ENCODE peak calls at places on chromosomes 4 and X, in ten cellular contexts. J, Q, R, V, P, S, Y, T, C and A are unnamed samples.

GRCh38 chr4:69522554-69522953 is 26.8 kb upstream of the UGT2B4 start:
- DNase-seq in Q (no peak), V (no peak), S (no peak), P (no peak), T (no peak), Y (no peak), C (no peak), J (no peak), R (no peak), A (no peak)

GRCh38 chr4:74447636-74448233 is 2.8 kb downstream of the AREG start:
- DNase-seq in T (peak), J (peak), Q (no peak), C (no peak), S (no peak), R (no peak), Y (peak), V (no peak), P (no peak), A (no peak)

GRCh38 chrX:131816551-131817136 is 206.5 kb upstream of the STK26 start:
- DNase-seq in R (peak), V (peak), C (no peak), P (no peak), Q (peak), S (no peak), T (no peak), Y (peak), J (peak), A (no peak)

GRCh38 chr4:182208651-182209050 is 34.6 kb upstream of the TENM3 start:
- DNase-seq in Q (no peak), V (no peak), T (no peak), Y (no peak), P (no peak), J (no peak), R (no peak), S (no peak), C (no peak), A (no peak)

GRCh38 chrX:65750674-65751469 is 83.4 kb downstream of the MSN start:
- DNase-seq in T (no peak), J (no peak), Y (no peak), Q (no peak), P (no peak), V (no peak), R (peak), C (no peak), S (no peak), A (no peak)

GRCh38 chr4:2725380-2725779 is 30.8 kb downstream of the TNIP2 start:
- DNase-seq in P (no peak), Y (no peak), V (no peak), Q (no peak), T (no peak), R (no peak), S (no peak), C (no peak), J (no peak), A (no peak)

GRCh38 chrX:106802388-106803275 is at the start of gene TBC1D8B:
- DNase-seq in T (peak), Y (peak), J (peak), C (peak), P (peak), Q (peak), V (peak), S (peak), R (peak), A (peak)

GRCh38 chr4:88297725-88298453 is 13.5 kb upstream of the PPM1K start:
- DNase-seq in Y (no peak), Q (no peak), V (no peak), R (no peak), T (no peak), J (no peak), C (no peak), P (peak), S (no peak), A (no peak)

GRCh38 chr4:41072021-41072777 is 142.1 kb downstream of the APBB2 start:
- DNase-seq in J (no peak), Q (no peak), C (no peak), V (no peak), Y (no peak), R (no peak), P (no peak), S (peak), T (no peak), A (no peak)

GRCh38 chr4:118289794-118290193 is 63.0 kb downstream of the PRSS12 start:
- DNase-seq in Q (no peak), R (no peak), C (no peak), T (peak), Y (peak), P (no peak), S (no peak), J (peak), V (no peak), A (no peak)

GRCh38 chrX:73447311-73447794 is 500 bp downstream of the CDX4 start:
- DNase-seq in S (peak), C (no peak), Q (no peak), Y (no peak), V (no peak), P (no peak), R (no peak), J (no peak), T (no peak), A (no peak)

GRCh38 chr4:42729505-42730237 is 72.8 kb upstream of the ATP8A1 start:
- DNase-seq in P (no peak), T (no peak), Q (no peak), Y (no peak), C (no peak), R (no peak), V (no peak), J (no peak), S (no peak), A (no peak)
- H3K4me3 ChIP-seq in P (no peak), T (no peak), Q (no peak), Y (no peak), C (no peak), R (no peak), V (no peak), J (no peak), S (no peak), A (no peak)

DNA sequence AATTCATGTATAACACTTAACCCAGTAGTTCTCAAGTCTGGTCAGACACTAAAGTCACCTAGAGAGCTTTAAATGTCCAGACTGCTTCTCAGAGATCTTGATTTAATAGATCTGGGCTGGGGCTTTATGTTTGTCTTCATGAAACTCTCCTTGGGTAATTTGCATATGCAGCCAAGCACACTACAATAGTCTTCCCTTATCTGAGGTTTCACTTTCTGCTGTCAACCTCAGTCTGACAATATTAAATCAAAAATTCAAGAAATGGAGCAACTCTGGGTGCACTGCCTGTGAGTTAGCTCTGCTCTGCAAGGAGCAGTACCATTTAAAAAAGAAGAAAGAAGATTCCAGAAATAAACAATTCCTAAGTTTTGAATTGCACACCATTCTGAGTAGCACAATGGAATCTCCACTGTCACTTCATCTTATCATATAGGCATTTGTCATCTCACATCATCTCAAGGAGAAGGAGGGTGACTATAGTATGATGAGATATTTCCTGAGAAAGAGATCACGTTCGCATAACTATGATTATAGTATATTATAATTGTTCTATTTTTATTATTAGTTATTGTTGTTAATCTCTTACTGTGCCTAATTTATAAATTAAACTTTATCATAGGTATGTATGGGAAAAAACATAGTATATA is 9.4 kb downstream of the FNIP2 start:
- DNase-seq in V (no peak), J (no peak), Y (no peak), R (peak), S (no peak), T (no peak), P (no peak), C (no peak), Q (no peak), A (no peak)
- H3K4me3 ChIP-seq in V (no peak), J (no peak), Y (no peak), R (peak), S (no peak), T (no peak), P (no peak), C (no peak), Q (no peak), A (no peak)

DNA sequence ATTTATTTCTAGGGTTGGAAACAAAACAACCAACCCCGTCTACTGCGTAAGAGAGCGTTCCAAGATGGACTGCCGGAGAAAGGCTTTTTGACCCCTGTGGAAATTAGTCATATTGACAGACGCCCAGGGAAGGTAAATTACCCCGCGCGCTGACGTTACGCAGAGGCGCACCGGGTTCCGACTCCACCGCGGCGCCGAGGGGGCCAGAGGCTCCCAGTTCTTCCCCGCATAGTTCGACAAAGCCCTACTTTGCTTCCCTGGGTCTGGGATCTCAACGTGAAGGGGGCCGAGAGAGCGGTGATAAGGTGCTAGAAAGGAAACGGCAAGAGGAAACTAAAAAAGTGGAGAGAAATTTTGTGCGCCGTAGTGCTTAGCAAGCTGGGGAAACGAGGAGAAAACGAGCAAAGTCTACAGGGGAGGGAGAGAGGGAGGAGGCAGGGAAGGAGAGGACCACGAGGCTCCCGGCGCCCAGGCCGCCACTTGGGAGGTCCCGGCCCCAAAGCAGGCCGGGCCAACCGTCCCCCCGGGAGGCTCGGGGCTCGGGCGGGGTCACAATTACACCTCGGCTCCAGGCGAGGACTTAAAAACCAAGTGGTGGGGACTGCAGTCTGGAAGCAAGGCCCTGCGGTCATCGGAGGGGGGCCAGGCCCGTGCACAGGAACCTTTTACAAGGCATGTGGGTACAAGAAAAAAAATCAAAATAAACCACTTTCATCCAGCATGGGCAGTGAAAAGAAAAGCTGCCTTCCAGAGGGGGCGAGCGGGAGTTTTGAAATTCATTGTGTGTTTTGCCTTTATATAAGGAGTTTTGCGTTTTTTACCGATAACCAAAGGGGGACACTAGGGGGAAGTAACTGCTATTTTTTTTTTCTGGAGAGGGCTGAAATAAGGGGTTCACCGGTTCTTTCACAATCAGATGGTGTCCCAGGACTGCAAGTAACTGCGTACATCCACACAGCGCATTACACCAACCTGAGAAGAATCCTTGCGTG is 13.1 kb downstream of the HAND2 start:
- DNase-seq in P (peak), V (no peak), Y (no peak), Q (no peak), J (peak), S (peak), T (no peak), R (no peak), C (no peak), A (no peak)
- H3K4me3 ChIP-seq in P (peak), V (no peak), Y (no peak), Q (no peak), J (no peak), S (peak), T (no peak), R (no peak), C (no peak), A (no peak)

DNA sequence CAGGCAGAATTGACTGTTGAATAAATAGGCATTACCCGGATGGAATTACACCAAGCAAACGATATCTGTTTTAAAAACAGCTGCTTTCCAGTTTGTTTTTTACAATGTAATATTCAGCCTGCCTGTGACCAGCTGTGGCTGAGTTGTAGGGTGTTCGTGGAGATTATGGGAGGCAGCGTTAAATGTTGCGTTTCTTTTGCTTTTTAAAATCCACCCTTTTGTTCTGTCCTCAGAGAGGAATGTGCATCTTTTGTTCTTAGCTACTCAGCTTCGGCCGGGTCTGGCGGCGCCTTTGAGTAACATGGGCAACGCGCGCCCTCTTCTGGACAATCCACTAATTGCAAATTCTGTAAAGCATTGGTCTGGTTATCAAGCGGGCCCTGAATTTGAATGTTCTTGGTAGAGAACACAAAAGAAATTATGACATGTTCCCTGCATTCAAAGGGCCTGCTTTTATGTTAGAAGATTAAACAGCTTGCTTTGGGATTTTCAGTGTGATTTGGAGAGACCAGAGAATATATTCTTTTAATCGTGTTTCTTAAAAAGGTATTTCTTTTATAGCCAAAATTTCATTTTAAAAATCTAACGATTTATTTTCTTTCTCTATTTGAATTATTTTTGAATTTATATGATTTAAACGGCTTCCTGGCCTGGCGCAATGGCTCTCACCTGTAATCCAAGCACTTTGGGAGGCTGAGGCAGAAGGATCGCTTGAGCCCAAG is 76.3 kb upstream of the TRIM2 start:
- DNase-seq in V (peak), R (peak), C (peak), J (peak), P (peak), Q (peak), T (peak), Y (peak), S (peak), A (no peak)
- H3K4me3 ChIP-seq in V (peak), R (no peak), C (no peak), J (no peak), P (no peak), Q (no peak), T (peak), Y (no peak), S (peak), A (no peak)